ENCODE peak calls at places on chromosome 14, in five cellular contexts. B, Y, R, Z and W are unnamed samples.

GRCh38 chr14:100782516-100783320 is 43.2 kb upstream of the MEG3 start:
- DNase-seq in Y (no peak), R (no peak), B (peak; percentile 92), Z (no peak), W (no peak)

GRCh38 chr14:105855893-105856675 is 329.7 kb downstream of the TMEM121 start:
- DNase-seq in Y (no peak), R (no peak), Z (no peak), B (peak; percentile 6), W (no peak)

GRCh38 chr14:48331421-48331820 is 656.0 kb upstream of the MDGA2 start:
- DNase-seq in Y (no peak), B (no peak), Z (no peak), R (peak; percentile 35), W (no peak)

GRCh38 chr14:100649173-100649519 is 61.9 kb upstream of the BEGAIN start:
- DNase-seq in B (no peak), Z (peak; percentile 22), R (peak; percentile 75), Y (no peak), W (no peak)

GRCh38 chr14:65704850-65705249 is 292.3 kb downstream of the FUT8 start:
- DNase-seq in Z (peak; percentile 33), Y (peak; percentile 13), B (no peak), R (peak; percentile 76), W (peak; percentile 29)

GRCh38 chr14:22627506-22628263 is 16.5 kb downstream of the OR6J1 start:
- DNase-seq in B (no peak), R (no peak), Z (no peak), Y (no peak), W (no peak)

GRCh38 chr14:104289485-104289884 is 151.1 kb downstream of the KIF26A start:
- DNase-seq in Y (no peak), Z (no peak), B (no peak), R (no peak), W (no peak)

GRCh38 chr14:24941719-24942118 is 108.2 kb downstream of the STXBP6 start:
- DNase-seq in Y (peak; percentile 65), R (no peak), Z (no peak), B (no peak), W (no peak)

GRCh38 chr14:34766060-34766459 is 51.7 kb upstream of the CFL2 start:
- DNase-seq in B (no peak), R (no peak), Y (no peak), Z (no peak), W (no peak)

GRCh38 chr14:100239200-100239839 is 376 bp downstream of the YY1 start:
- DNase-seq in Y (peak; percentile 23), B (peak; percentile 26), Z (no peak), R (no peak), W (no peak)

GRCh38 chr14:22143360-22143759 is 445.7 kb downstream of the DAD1 start:
- DNase-seq in Y (no peak), Z (no peak), B (no peak), R (no peak), W (peak; percentile 29)

GRCh38 chr14:101719708-101720107 is 41.8 kb upstream of the PPP2R5C start:
- DNase-seq in R (no peak), Y (peak; percentile 60), B (no peak), Z (no peak), W (no peak)

GRCh38 chr14:101219896-101220703 is 316.6 kb upstream of the RTL1 start:
- DNase-seq in Z (no peak), Y (no peak), B (no peak), R (no peak), W (no peak)

GRCh38 chr14:75452900-75453816 is 25.3 kb downstream of the JDP2 start:
- DNase-seq in R (peak; percentile 80), Y (peak; percentile 79), Z (peak; percentile 97), B (no peak), W (peak; percentile 77)

GRCh38 chr14:45145214-45145613 is 9.5 kb downstream of the FANCM start:
- DNase-seq in Z (no peak), R (no peak), Y (no peak), B (no peak), W (no peak)

GRCh38 chr14:45150386-45150890 is 14.7 kb downstream of the FANCM start:
- DNase-seq in Z (no peak), B (no peak), R (no peak), Y (no peak), W (no peak)

GRCh38 chr14:45144658-45145057 is 8.9 kb downstream of the FANCM start:
- DNase-seq in Y (no peak), R (no peak), Z (no peak), B (no peak), W (no peak)

GRCh38 chr14:45149602-45150001 is 13.9 kb downstream of the FANCM start:
- DNase-seq in R (no peak), Y (no peak), Z (no peak), B (no peak), W (no peak)
- H3K4me3 ChIP-seq in R (no peak overlapping the region), Y (no peak overlapping the region), Z (no peak overlapping the region), B (no peak overlapping the region), W (no peak overlapping the region)

DNA sequence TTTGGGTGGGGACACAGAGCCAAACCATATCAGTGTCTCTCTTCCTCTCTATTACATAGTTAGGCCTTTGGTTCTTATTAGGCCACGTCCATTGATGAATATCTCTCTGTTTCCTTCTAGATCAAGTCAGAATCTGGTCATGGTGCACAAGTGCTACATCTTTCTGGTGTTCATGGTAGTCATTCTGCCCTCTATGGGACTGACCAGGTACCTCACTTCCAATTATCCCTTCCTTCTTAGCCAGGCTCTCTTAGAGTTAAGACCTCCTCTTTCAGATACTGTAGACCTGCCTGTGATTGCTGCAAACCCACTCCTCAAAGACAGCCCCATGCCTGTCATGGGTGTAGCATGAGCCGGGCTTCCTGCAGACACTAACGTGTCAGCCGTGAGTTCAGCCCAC is 25.2 kb downstream of the NGB start:
- DNase-seq in Y (no peak), B (no peak), Z (no peak), R (no peak), W (no peak)
- TF ChIP-seq CTCF in Y (no peak), B (peak; percentile 30), Z (no peak), R (no peak), W (no peak)

DNA sequence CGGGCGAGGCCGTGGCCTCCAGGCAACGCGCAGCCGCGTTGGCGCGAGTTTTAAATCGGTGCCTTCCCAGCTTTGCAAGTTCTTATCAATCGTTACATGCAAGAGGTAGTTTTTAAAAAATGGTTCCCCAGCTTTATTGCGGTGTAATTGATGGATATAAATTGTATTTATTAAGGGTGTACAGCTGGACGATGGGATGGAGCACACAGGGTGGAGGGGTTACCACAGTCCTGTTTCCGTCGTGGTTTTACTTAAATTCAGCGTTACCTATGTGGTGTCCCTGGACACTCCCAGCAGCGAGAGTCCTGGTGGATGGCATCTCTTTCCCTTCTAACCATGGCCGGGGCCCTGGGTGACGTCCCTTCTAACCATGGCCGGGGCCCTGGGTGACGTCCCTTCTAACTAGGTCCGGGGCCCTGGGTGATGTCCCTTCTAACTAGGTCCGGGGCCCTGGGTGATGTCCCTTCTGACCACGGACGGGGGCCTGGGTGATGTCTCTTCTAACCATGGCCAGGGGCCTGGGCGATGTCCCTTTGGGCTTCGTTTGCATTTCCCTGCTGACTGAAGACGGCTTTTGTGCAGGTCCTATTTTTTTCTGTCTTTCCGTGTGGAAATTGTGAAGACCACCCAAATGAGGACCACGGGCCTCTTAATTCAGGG is 97.9 kb downstream of the TNFAIP2 start:
- DNase-seq in Z (peak; percentile 18), Y (no peak), B (no peak), R (no peak), W (peak; percentile 12)
- H3K4me3 ChIP-seq in Z (peak overlapping the region; percentile 12), Y (peak overlapping the region; percentile 15), B (no peak overlapping the region), R (no peak overlapping the region), W (peak overlapping the region; percentile 18)

GRCh38 chr14:55417955-55418354 is 6.3 kb upstream of the ATG14 start:
- DNase-seq in Z (no peak), Y (no peak), B (peak; percentile 67), R (no peak), W (no peak)

GRCh38 chr14:55414551-55414950 is 2.9 kb upstream of the ATG14 start:
- DNase-seq in R (no peak), B (no peak), Y (no peak), Z (no peak), W (no peak)

GRCh38 chr14:55418411-55418810 is 6.8 kb upstream of the ATG14 start:
- DNase-seq in Z (no peak), R (no peak), B (no peak), Y (no peak), W (no peak)

GRCh38 chr14:55419663-55420062 is 8.0 kb upstream of the ATG14 start:
- DNase-seq in B (no peak), R (no peak), Z (no peak), Y (no peak), W (no peak)

GRCh38 chr14:55416866-55417265 is 5.2 kb upstream of the ATG14 start:
- DNase-seq in Z (no peak), R (no peak), Y (peak; percentile 53), B (peak; percentile 49), W (peak; percentile 21)
- TF ChIP-seq CTCF in Z (peak; percentile 39), R (peak; percentile 50), Y (peak; percentile 52), B (peak; percentile 76), W (peak; percentile 57)

GRCh38 chr14:32938719-32939253 is at the start of gene NPAS3:
- DNase-seq in R (peak; percentile 23), Y (peak; percentile 68), Z (peak; percentile 13), B (peak; percentile 22), W (no peak)

GRCh38 chr14:32939254-32940065 is 781 bp downstream of the NPAS3 start:
- DNase-seq in Z (peak; percentile 77), Y (peak; percentile 82), R (peak; percentile 86), B (peak; percentile 39), W (peak; percentile 81)

GRCh38 chr14:32940711-32941667 is 2.3 kb downstream of the NPAS3 start:
- DNase-seq in Z (no peak), R (no peak), B (no peak), Y (no peak), W (no peak)

GRCh38 chr14:32941668-32942065 is 3.0 kb downstream of the NPAS3 start:
- DNase-seq in Z (no peak), B (no peak), Y (no peak), R (no peak), W (no peak)

DNA sequence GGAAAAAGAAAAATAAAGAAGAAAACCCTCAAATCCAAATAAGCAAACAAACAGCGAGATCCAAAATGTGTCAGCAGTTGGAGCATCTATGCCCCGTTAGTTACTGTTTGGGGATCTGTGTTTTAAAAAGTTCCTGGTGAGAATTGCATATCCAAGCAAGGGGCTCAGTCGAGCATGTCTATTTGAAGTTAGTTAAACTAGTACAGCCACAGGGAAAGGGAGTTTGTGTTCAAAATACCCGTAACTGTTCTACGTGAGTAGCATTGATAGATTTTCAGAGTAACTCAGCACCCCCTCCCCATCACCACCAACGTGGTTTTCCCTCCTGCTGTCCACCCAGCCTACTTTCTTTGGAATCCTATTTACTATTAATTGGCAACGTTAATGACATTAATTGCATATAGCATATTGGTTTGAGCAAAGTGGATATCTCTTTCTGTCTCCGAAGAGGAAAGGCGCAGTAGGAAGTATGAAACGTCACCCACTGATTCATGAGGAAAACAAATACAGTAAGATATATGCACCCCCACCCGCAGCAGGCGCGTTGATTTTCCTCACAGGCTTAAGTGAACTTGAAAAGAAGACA is 1.5 kb downstream of the NPAS3 start:
- DNase-seq in R (peak; percentile 69), B (no peak), Z (peak; percentile 6), Y (no peak), W (peak; percentile 30)
- H3K4me3 ChIP-seq in R (peak overlapping the region; percentile 39), B (peak overlapping the region; percentile 45), Z (peak overlapping the region; percentile 65), Y (peak overlapping the region; percentile 79), W (peak overlapping the region; percentile 56)

DNA sequence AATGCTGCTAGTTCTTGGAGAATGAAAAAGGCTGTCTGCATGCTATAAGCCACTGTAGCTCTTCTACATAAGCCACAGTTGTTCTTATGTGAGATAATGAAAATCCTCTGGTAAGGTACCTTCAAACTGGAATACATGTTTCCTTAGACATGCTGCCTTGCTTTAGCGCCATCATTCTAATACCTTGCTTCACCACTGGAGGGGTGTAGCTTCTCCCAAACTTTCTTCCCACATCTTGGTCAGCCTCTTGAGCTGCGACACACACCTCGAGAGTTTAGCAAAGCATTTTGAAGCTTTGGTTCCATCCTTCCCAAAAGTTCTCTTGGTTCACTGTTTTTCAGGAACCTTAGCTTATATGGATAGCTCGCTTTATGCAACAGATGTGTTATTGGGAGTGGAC is 69.5 kb downstream of the NKX2-1 start:
- DNase-seq in Y (no peak), B (no peak), R (no peak), Z (no peak), W (no peak)
- TF ChIP-seq CTCF in Y (no peak), B (peak; percentile 17), R (no peak), Z (no peak), W (no peak)